ENCODE peak calls at places on chromosomes 5 and 9, in six cellular contexts. Q is HepG2, A is GM12878, U is endothelial cell of umbilical vein, D is NB4, X is K562. L is an unnamed sample.

GRCh38 chr9:127578952-127579853 is 32.9 kb upstream of the STXBP1 start:
- DNase-seq in Q (peak), A (peak), U (peak), D (peak), X (peak), L (peak)

GRCh38 chr5:78782728-78783127 is 134.2 kb upstream of the LHFPL2 start:
- DNase-seq in Q (no peak), A (no peak), U (no peak), D (no peak), X (no peak), L (no peak)

GRCh38 chr5:158648631-158649030 is 451.1 kb downstream of the EBF1 start:
- DNase-seq in Q (no peak), A (no peak), U (no peak), D (no peak), X (no peak), L (no peak)

GRCh38 chr9:33263936-33264472 is 504 bp downstream of the BAG1 start:
- DNase-seq in Q (peak), A (no peak), U (no peak), D (peak), X (no peak), L (peak)

GRCh38 chr9:12363439-12363838 is 329.7 kb upstream of the TYRP1 start:
- DNase-seq in Q (no peak), A (no peak), U (no peak), D (no peak), X (no peak), L (no peak)

GRCh38 chr9:89655047-89655989 is 50.5 kb downstream of the GADD45G start:
- DNase-seq in Q (no peak), A (no peak), U (no peak), D (peak), X (no peak), L (no peak)

GRCh38 chr5:35920890-35921289 is 17.5 kb downstream of the CAPSL start:
- DNase-seq in Q (no peak), A (no peak), U (no peak), D (no peak), X (no peak), L (no peak)

GRCh38 chr9:132546148-132547051 is 36.0 kb upstream of the BARHL1 start:
- DNase-seq in Q (no peak), A (no peak), U (peak), D (peak), X (peak), L (peak)

GRCh38 chr9:31597977-31598376 is 786.5 kb upstream of the ACO1 start:
- DNase-seq in Q (peak), A (no peak), U (no peak), D (peak), X (no peak), L (no peak)

GRCh38 chr9:136762915-136763648 is 1.2 kb downstream of the LCN15 start:
- DNase-seq in Q (peak), A (no peak), U (peak), D (peak), X (peak), L (peak)

GRCh38 chr5:108046955-108047670 is 334.8 kb downstream of the FBXL17 start:
- DNase-seq in Q (no peak), A (no peak), U (no peak), D (no peak), X (no peak), L (no peak)
- TF ChIP-seq CTCF in Q (no peak), A (no peak), U (no peak), D (no peak), X (no peak), L (no peak)

DNA sequence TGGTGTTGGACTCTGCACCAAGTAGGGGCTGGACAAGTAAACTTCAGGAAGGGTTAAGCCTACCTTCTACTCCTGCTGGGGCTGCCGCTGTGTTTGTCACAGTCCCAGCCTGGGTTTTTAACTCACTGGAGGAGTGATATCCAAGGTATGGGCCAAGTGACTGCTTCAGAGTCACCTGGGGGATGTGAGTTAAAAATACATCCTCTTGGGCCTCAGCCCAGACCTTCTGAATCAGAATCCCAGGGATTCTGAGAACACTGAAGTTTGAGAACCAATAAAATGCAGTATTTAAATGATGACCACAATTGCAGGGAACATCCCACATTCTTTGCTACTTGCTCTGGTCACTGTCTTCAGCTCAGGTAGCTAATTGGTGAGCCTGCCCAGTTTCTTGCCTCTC is 95.1 kb upstream of the DNAH5 start:
- DNase-seq in Q (no peak), A (no peak), U (no peak), D (no peak), X (no peak), L (peak)
- TF ChIP-seq MYC in Q (no peak), A (no peak), U (no peak), D (no peak), X (no peak), L (no peak)

GRCh38 chr9:124675261-124676158 is 95.6 kb downstream of the NR6A1 start:
- DNase-seq in Q (no peak), A (no peak), U (no peak), D (peak), X (no peak), L (no peak)
- TF ChIP-seq CTCF in Q (no peak), A (peak), U (no peak), D (no peak), X (no peak), L (no peak)

GRCh38 chr9:118630079-118630478 is 739.2 kb downstream of the BRINP1 start:
- DNase-seq in Q (no peak), A (no peak), U (no peak), D (no peak), X (no peak), L (no peak)
- TF ChIP-seq MYC in Q (no peak), A (no peak), U (no peak), D (no peak), X (no peak), L (no peak)